ENCODE peak calls at places on chromosomes 11 and 22, in six cellular contexts. V is Panc1, P is PC-3, Y is epithelial cell of esophagus, C is pancreas, M is coronary artery. Z is an unnamed sample.

GRCh38 chr11:74100231-74100630 is 70.6 kb downstream of the C2CD3 start:
- DNase-seq in V (no peak), P (no peak), Y (no peak), C (no peak), M (no peak), Z (no peak)

GRCh38 chr22:49015459-49015858 is 812.2 kb downstream of the BRD1 start:
- DNase-seq in V (no peak), P (no peak), Y (no peak), C (no peak), M (peak; percentile 65), Z (no peak)

GRCh38 chr11:69617682-69618081 is 23.3 kb upstream of the CCND1 start:
- DNase-seq in V (no peak), P (no peak), Y (no peak), C (no peak), M (no peak), Z (no peak)

GRCh38 chr22:29400576-29400975 is 12.2 kb upstream of the AP1B1 start:
- DNase-seq in V (no peak), P (peak; percentile 68), Y (no peak), C (no peak), M (no peak), Z (no peak)

GRCh38 chr11:73163638-73164174 is 21.6 kb upstream of the FCHSD2 start:
- DNase-seq in V (no peak), P (no peak), Y (peak; percentile 18), C (no peak), M (peak; percentile 16), Z (no peak)

GRCh38 chr11:73390601-73391565 is 14.7 kb downstream of the RELT start:
- DNase-seq in V (no peak), P (no peak), Y (no peak), C (no peak), M (no peak), Z (no peak)

GRCh38 chr11:128686745-128687177 is 7.1 kb upstream of the FLI1 start:
- DNase-seq in V (no peak), P (peak; percentile 21), Y (peak; percentile 77), C (peak; percentile 69), M (no peak), Z (no peak)

GRCh38 chr11:20360650-20361049 is 2.9 kb upstream of the HTATIP2 start:
- DNase-seq in V (no peak), P (peak; percentile 24), Y (no peak), C (no peak), M (no peak), Z (no peak)

GRCh38 chr11:46827995-46828394 is 18.1 kb downstream of the CKAP5 start:
- DNase-seq in V (no peak), P (no peak), Y (no peak), C (no peak), M (no peak), Z (no peak)

GRCh38 chr22:38314992-38315800 is 2.0 kb downstream of the CSNK1E start:
- DNase-seq in V (no peak), P (no peak), Y (no peak), C (no peak), M (no peak), Z (no peak)

GRCh38 chr22:42461511-42461910 is 29.3 kb upstream of the NFAM1 start:
- DNase-seq in V (no peak), P (no peak), Y (no peak), C (no peak), M (no peak), Z (no peak)

GRCh38 chr11:15157181-15157580 is 42.5 kb downstream of the INSC start:
- DNase-seq in V (no peak), P (peak; percentile 8), Y (peak; percentile 94), C (no peak), M (no peak), Z (no peak)

GRCh38 chr11:73192272-73192671 is 25.8 kb upstream of the P2RY2 start:
- DNase-seq in V (no peak), P (peak; percentile 99), Y (peak; percentile 99), C (no peak), M (no peak), Z (no peak)

GRCh38 chr11:19077965-19078364 is 17.4 kb upstream of the MRGPRX2 start:
- DNase-seq in V (no peak), P (no peak), Y (no peak), C (no peak), M (no peak), Z (no peak)

GRCh38 chr11:6646040-6646439 is 9.6 kb downstream of the DCHS1 start:
- DNase-seq in V (no peak), P (no peak), Y (no peak), C (peak; percentile 52), M (peak; percentile 78), Z (no peak)

GRCh38 chr11:8103909-8104308 is 22.9 kb downstream of the TUB start:
- DNase-seq in V (no peak), P (no peak), Y (no peak), C (no peak), M (no peak), Z (no peak)

GRCh38 chr22:21707677-21708076 is 27.9 kb downstream of the YPEL1 start:
- DNase-seq in V (no peak), P (no peak), Y (no peak), C (no peak), M (no peak), Z (peak; percentile 92)

GRCh38 chr11:131108780-131109179 is 192.5 kb upstream of the SNX19 start:
- DNase-seq in V (no peak), P (peak; percentile 39), Y (peak; percentile 7), C (no peak), M (no peak), Z (no peak)

GRCh38 chr22:42340695-42341383 is 70.4 kb upstream of the TCF20 start:
- DNase-seq in V (no peak), P (no peak), Y (no peak), C (no peak), M (no peak), Z (no peak)

GRCh38 chr11:18677560-18677959 is 21.0 kb upstream of the TMEM86A start:
- DNase-seq in V (no peak), P (peak; percentile 31), Y (no peak), C (no peak), M (no peak), Z (no peak)

GRCh38 chr22:38348751-38349496 is 31.7 kb upstream of the CSNK1E start:
- DNase-seq in V (no peak), P (no peak), Y (no peak), C (peak; percentile 33), M (no peak), Z (no peak)

GRCh38 chr11:2647167-2647566 is 52.6 kb downstream of the KCNQ1OT1 start:
- DNase-seq in V (no peak), P (no peak), Y (no peak), C (no peak), M (no peak), Z (no peak)

GRCh38 chr11:119427279-119427678 is 4.3 kb upstream of the THY1 start:
- DNase-seq in V (no peak), P (no peak), Y (peak; percentile 84), C (no peak), M (no peak), Z (no peak)

GRCh38 chr22:48710410-48710809 is 1117.3 kb downstream of the BRD1 start:
- DNase-seq in V (no peak), P (no peak), Y (no peak), C (no peak), M (no peak), Z (no peak)

GRCh38 chr11:22832315-22833041 is 2.9 kb upstream of the SVIP start:
- DNase-seq in V (no peak), P (peak; percentile 68), Y (peak; percentile 64), C (no peak), M (no peak), Z (no peak)

GRCh38 chr11:125343732-125344131 is 152.3 kb downstream of the FEZ1 start:
- DNase-seq in V (no peak), P (no peak), Y (peak; percentile 24), C (no peak), M (no peak), Z (no peak)

GRCh38 chr22:38203855-38204497 is 2.2 kb downstream of the MAFF start:
- DNase-seq in V (no peak), P (peak; percentile 40), Y (no peak), C (no peak), M (no peak), Z (no peak)

GRCh38 chr11:46247664-46248063 is 29.8 kb upstream of the CREB3L1 start:
- DNase-seq in V (no peak), P (peak; percentile 77), Y (peak; percentile 83), C (no peak), M (no peak), Z (peak; percentile 76)

GRCh38 chr11:103920933-103921332 is 115.5 kb upstream of the DDI1 start:
- DNase-seq in V (no peak), P (no peak), Y (no peak), C (no peak), M (no peak), Z (no peak)
- TF ChIP-seq CTCF in V (no peak), P (peak; percentile 11), Y (no peak), C (no peak), M (no peak), Z (no peak)

DNA sequence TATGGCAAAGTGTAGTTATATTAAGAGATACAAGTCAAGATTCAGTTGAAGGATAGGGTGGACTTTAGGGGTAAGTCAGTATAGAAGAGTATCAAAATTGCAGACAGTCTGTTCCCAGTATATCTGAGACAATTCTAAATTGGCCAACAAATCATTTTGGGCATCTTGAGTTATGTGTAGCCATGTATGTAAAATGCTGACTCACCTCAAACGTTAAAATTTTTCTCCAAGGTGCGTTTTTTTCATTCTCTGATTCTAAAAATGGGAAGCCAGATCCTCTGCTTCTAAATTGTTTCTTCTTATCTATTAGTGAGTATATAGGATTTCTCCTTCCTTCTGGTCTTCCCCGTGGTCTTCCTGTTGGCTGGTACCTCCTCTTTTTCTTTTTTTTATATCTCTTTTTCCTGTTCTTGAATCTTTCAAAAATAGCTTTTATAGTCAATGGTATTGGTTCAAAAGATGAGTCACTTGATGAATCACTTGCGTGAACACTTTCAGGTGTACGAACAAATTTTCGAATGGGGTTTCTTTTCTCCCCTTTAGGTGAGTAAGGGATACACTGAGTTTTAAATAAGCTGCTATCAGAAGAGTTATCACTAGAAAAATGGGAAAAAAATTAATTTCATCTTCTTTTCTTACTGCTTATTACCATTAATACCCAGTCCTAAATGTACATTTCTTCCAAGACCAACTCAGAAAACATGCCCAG is 3.2 kb downstream of the TAF1D start:
- DNase-seq in V (no peak), P (peak; percentile 87), Y (peak; percentile 62), C (no peak), M (no peak), Z (no peak)
- H3K4me3 ChIP-seq in V (peak overlapping the region; percentile 72), P (peak overlapping the region; percentile 96), Y (peak overlapping the region; percentile 85), C (no peak overlapping the region), M (peak overlapping the region; percentile 80), Z (peak overlapping the region; percentile 95)

GRCh38 chr22:28002181-28002700 is 83.2 kb upstream of the PITPNB start:
- DNase-seq in V (no peak), P (no peak), Y (no peak), C (no peak), M (no peak), Z (peak; percentile 6)
- TF ChIP-seq CTCF in V (no peak), P (no peak), Y (no peak), C (no peak), M (no peak), Z (peak; percentile 27)

DNA sequence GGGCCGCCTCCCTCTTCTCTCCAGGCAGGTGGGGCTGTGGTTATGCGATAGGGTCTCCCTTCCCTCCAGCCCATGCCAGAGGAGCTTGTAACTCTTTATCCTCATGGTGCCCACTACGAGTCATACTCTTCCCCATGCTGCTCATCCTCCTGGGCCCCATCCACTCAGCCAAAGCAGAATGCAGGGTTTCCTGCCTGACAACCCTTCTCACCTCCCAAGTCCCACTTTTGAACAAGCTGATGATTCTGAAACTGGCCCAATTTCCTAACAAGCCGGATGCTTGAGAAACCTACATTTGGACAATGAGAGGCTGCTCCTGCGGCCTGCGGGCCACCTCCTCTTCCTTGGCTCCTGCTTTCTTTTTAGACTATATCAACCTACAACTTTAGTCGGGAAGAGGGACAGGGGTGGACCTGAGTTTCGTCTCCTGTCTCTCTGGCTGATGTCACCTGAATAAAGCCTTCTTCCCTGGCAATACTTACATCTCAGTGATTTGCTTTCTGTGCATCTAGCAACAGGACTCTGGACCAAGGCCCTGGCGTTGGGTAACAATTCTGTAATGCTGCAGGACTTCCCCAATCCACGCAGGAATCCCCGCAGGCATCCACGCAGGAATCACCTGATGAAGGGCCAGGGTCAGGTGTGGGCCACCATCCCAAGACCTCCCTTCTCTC is 1.5 kb upstream of the NDUFS8 start:
- DNase-seq in V (no peak), P (peak; percentile 73), Y (peak; percentile 73), C (no peak), M (no peak), Z (no peak)
- H3K4me3 ChIP-seq in V (peak overlapping the region; percentile 89), P (peak overlapping the region; percentile 91), Y (no peak overlapping the region), C (no peak overlapping the region), M (no peak overlapping the region), Z (peak overlapping the region; percentile 83)